ENCODE peak calls at places on chromosomes 5 and 9, in four cellular contexts. G is GM23248, R is tibial nerve, J is A673. K is an unnamed sample.

GRCh38 chr5:37771731-37772130 is 68.1 kb downstream of the GDNF start:
- DNase-seq in R (no peak), G (peak), J (no peak), K (no peak)

GRCh38 chr5:112918679-112919078 is 3.3 kb downstream of the REEP5 start:
- DNase-seq in J (no peak), R (no peak), G (no peak), K (no peak)

GRCh38 chr5:34639852-34640626 is 16.1 kb upstream of the RAI14 start:
- DNase-seq in J (no peak), R (no peak), G (peak), K (no peak)

GRCh38 chr5:159571501-159572244 is 241.4 kb upstream of the IL12B start:
- DNase-seq in R (no peak), G (no peak), J (no peak), K (no peak)

GRCh38 chr5:154221371-154221896 is 30.9 kb downstream of the GALNT10 start:
- DNase-seq in G (peak), J (peak), R (no peak), K (no peak)

GRCh38 chr5:139809331-139809810 is 13.8 kb downstream of the PSD2 start:
- DNase-seq in R (no peak), J (no peak), G (no peak), K (no peak)

GRCh38 chr9:115672477-115673316 is 480.9 kb upstream of the PAPPA start:
- DNase-seq in G (peak), J (peak), R (no peak), K (no peak)

GRCh38 chr9:8431505-8431904 is 631.9 kb upstream of the DMAC1 start:
- DNase-seq in J (no peak), G (no peak), R (no peak), K (no peak)

GRCh38 chr9:135565141-135565628 is 3.6 kb downstream of the PAEP start:
- DNase-seq in G (no peak), J (no peak), R (no peak), K (no peak)

GRCh38 chr5:111224561-111224989 is 391 bp downstream of the CAMK4 start:
- DNase-seq in G (no peak), J (no peak), R (no peak), K (no peak)

GRCh38 chr9:38039090-38039906 is 29.7 kb downstream of the SHB start:
- DNase-seq in R (no peak), G (peak), J (no peak), K (no peak)

GRCh38 chr5:16265141-16265540 is 85.5 kb upstream of the MARCHF11 start:
- DNase-seq in G (no peak), J (peak), R (no peak), K (no peak)

GRCh38 chr5:1801954-1802295 is 718 bp downstream of the NDUFS6 start:
- DNase-seq in J (no peak), R (no peak), G (peak), K (no peak)

GRCh38 chr9:127018935-127019334 is 103.5 kb downstream of the ANGPTL2 start:
- DNase-seq in R (no peak), J (no peak), G (peak), K (no peak)

GRCh38 chr9:129063061-129063460 is 17.9 kb upstream of the DOLPP1 start:
- DNase-seq in J (no peak), G (no peak), R (no peak), K (no peak)

GRCh38 chr5:119275146-119275872 is 80.5 kb upstream of the TNFAIP8 start:
- DNase-seq in J (no peak), G (peak), R (no peak), K (no peak)

GRCh38 chr5:148976569-148977321 is 86.1 kb downstream of the SH3TC2 start:
- DNase-seq in G (peak), J (no peak), R (no peak), K (no peak)

GRCh38 chr5:80406980-80407734 is 707 bp upstream of the ZFYVE16 start:
- DNase-seq in J (no peak), R (no peak), G (peak), K (peak)

GRCh38 chr5:100641833-100642232 is 106.7 kb downstream of the FAM174A start:
- DNase-seq in G (no peak), R (no peak), J (no peak), K (no peak)

GRCh38 chr9:36742264-36742663 is 169.6 kb downstream of the MELK start:
- DNase-seq in G (no peak), R (no peak), J (no peak), K (no peak)

GRCh38 chr5:132466453-132467291 is 23.9 kb downstream of the IRF1 start:
- DNase-seq in R (no peak), G (no peak), J (no peak), K (peak)

GRCh38 chr5:57776035-57776434 is 293.4 kb upstream of the ACTBL2 start:
- DNase-seq in G (no peak), R (no peak), J (no peak), K (no peak)

GRCh38 chr5:18325431-18325830 is 691.2 kb downstream of the TAF11L14 start:
- DNase-seq in R (no peak), J (no peak), G (no peak), K (no peak)

GRCh38 chr5:9523090-9523813 is 22.6 kb downstream of the SEMA5A start:
- DNase-seq in G (peak), R (no peak), J (no peak), K (no peak)

GRCh38 chr5:144276034-144276822 is 105.6 kb downstream of the KCTD16 start:
- DNase-seq in J (no peak), R (no peak), G (peak), K (no peak)

GRCh38 chr9:31677415-31677814 is 707.0 kb upstream of the ACO1 start:
- DNase-seq in G (no peak), R (no peak), J (no peak), K (no peak)

GRCh38 chr5:109739741-109740140 is 50.0 kb downstream of the MAN2A1 start:
- DNase-seq in R (no peak), J (no peak), G (peak), K (no peak)

GRCh38 chr5:152884006-152884405 is 478.9 kb upstream of the NMUR2 start:
- DNase-seq in J (no peak), G (no peak), R (no peak), K (no peak)

GRCh38 chr5:115578657-115579056 is 23.6 kb downstream of the TICAM2 start:
- DNase-seq in G (no peak), R (no peak), J (no peak), K (no peak)

GRCh38 chr9:89483592-89484474 is 14.1 kb downstream of the SEMA4D start:
- DNase-seq in R (no peak), J (no peak), G (no peak), K (no peak)

GRCh38 chr5:138953370-138954256 is 78.5 kb upstream of the LRRTM2 start:
- DNase-seq in R (peak), J (peak), G (peak), K (peak)

GRCh38 chr9:93891549-93892310 is 63.4 kb downstream of the BARX1 start:
- DNase-seq in G (no peak), R (no peak), J (no peak), K (no peak)

GRCh38 chr5:40223884-40224402 is 455.8 kb upstream of the PTGER4 start:
- DNase-seq in R (no peak), J (peak), G (peak), K (no peak)

GRCh38 chr5:86880785-86881492 is 263.2 kb downstream of the COX7C start:
- DNase-seq in R (no peak), G (peak), J (peak), K (no peak)

GRCh38 chr5:180161420-180162303 is 47.3 kb downstream of the RASGEF1C start:
- DNase-seq in G (no peak), J (no peak), R (no peak), K (no peak)

GRCh38 chr5:122699226-122699625 is 75.7 kb upstream of the SNX2 start:
- DNase-seq in J (no peak), R (no peak), G (peak), K (no peak)

GRCh38 chr5:177100714-177101121 is 14.0 kb downstream of the FGFR4 start:
- DNase-seq in R (no peak), G (peak), J (no peak), K (no peak)

GRCh38 chr9:112327718-112328450 is 5.5 kb downstream of the PTBP3 start:
- DNase-seq in J (no peak), R (no peak), G (peak), K (no peak)

GRCh38 chr5:150777685-150778084 is 872 bp upstream of the SMIM3 start:
- DNase-seq in G (peak), R (no peak), J (no peak), K (no peak)
- H3K4me3 ChIP-seq in G (peak), R (no peak), J (no peak), K (peak)

GRCh38 chr5:76326559-76327351 is 76.3 kb upstream of the IQGAP2 start:
- DNase-seq in G (no peak), R (no peak), J (peak), K (no peak)
- H3K4me3 ChIP-seq in G (no peak), R (no peak), J (no peak), K (no peak)

DNA sequence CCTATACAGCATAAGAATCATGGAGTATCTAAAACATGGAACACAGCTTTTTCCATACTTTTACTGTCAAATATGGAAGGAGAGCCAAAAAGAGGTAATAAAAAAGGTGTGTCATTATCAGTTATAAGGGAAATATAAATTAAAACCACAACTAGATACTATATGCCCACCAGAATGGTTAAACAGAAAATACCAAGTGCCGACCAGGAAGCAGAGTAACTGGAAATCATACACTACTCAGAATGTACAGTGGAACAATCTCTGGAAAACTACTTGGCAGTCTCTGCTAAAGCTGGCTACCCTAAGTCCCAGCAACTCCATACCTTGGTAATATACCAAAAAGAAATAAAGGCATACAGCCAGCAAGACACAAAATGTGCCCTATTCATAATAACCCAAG is 2.4 kb downstream of the PAIP1 start:
- DNase-seq in J (no peak), R (no peak), G (no peak), K (no peak)
- H3K4me3 ChIP-seq in J (peak), R (no peak), G (peak), K (peak)

DNA sequence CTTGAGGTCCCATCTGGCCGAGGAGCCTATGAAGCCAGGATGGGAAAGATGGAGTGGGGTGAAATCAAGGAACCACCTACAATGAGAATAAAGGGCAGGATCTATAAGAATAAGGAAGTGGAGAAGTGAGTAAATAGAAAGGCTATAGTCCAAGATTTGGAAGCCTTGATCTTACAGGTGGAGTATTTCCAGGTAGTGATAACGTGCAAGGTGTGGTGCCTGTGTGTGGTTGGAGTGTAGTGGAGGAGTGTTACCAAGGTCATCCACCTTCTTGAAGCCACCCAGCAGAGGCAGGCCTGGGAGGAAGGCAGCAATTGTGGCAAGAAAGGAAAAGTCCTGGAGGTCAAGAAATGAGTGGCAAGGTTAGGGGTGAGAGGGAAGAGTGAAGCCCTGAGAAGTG is 72.9 kb downstream of the IQGAP2 start:
- DNase-seq in R (no peak), J (no peak), G (no peak), K (no peak)
- H3K4me3 ChIP-seq in R (no peak), J (no peak), G (no peak), K (no peak)

DNA sequence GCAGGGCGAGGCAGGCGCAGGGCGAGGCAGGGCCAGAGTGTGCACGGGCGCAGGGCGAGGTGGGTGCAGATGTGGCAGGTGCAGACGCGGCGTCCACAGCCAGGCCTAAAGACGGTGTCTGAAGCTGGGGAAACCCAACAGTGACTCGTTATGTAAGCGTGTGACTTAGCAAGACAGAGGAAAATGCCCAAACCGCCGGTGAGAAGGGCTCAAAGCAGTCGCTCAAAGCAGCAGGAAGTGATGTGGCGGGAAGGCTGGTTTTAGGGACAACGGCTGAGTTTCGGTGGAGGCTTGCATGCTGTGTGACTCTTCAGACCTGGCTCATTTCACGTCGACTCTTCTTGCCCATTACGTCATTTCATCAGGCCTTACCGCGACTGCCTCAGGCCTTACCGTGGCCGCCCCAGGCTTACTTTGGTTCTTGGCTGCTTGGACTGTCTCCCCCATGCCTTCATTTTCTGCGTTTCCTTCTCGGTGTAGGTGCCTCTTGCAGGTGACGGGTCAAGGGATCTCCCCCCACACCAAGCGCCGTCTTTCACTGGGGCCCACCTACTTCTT is 50.5 kb upstream of the EXOC3 start:
- DNase-seq in G (peak), R (no peak), J (peak), K (no peak)
- H3K4me3 ChIP-seq in G (no peak), R (no peak), J (no peak), K (no peak)

GRCh38 chr5:7850241-7850532 is 746 bp downstream of the CFAP90 start:
- DNase-seq in R (no peak), J (no peak), G (no peak), K (no peak)
- H3K4me3 ChIP-seq in R (peak), J (peak), G (no peak), K (peak)

DNA sequence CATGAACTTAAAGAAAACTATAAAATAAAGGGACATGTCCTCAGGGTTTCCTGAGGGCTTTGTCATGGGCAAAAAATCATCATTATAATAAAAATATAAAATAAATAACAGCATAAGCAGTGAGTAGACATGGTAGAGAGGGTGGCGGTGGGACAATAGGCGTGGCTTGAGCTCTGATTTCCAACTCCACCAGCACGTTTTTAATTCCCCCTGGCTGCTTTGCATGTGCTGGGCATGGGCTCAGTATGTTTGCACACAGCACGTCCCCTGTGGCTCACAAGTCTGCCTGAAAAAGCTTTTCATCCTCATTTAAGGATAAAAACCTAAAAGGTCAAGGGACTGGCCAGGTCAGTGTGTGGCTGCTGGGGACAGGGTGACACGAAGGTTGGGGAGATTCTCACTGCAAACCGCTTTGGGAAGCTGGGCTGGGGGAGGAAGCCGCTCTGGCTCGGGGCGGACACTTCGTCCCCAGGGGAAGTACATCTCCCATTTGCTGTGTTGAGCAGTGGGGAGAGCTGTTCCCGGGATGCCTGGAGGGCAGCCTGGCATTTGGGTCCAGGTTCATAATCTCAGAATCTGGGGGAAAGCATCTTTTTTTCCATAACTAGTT is 32.6 kb downstream of the NKX2-5 start:
- DNase-seq in R (no peak), G (no peak), J (no peak), K (no peak)
- H3K4me3 ChIP-seq in R (no peak), G (no peak), J (no peak), K (no peak)

DNA sequence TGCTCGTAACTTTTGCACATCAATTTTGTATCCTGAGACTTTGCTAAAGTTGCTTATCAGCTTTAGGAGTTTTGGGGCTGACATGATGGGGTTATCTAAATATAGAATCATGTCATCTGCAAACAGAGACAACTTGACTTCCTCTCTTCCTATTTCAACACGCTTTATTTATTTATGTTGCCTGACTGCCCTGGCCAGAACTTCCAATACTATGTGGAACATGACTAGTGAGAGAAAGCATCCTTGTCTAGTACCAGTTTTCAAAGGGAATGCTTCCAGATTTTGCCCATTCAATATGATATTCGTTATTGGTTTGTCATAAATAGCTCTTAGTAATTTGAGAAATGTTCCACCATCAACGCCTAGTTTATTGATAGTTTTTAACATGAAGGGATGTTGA is 65.4 kb upstream of the CDH12 start:
- DNase-seq in G (no peak), R (no peak), J (no peak), K (no peak)
- H3K4me3 ChIP-seq in G (no peak), R (no peak), J (no peak), K (no peak)

DNA sequence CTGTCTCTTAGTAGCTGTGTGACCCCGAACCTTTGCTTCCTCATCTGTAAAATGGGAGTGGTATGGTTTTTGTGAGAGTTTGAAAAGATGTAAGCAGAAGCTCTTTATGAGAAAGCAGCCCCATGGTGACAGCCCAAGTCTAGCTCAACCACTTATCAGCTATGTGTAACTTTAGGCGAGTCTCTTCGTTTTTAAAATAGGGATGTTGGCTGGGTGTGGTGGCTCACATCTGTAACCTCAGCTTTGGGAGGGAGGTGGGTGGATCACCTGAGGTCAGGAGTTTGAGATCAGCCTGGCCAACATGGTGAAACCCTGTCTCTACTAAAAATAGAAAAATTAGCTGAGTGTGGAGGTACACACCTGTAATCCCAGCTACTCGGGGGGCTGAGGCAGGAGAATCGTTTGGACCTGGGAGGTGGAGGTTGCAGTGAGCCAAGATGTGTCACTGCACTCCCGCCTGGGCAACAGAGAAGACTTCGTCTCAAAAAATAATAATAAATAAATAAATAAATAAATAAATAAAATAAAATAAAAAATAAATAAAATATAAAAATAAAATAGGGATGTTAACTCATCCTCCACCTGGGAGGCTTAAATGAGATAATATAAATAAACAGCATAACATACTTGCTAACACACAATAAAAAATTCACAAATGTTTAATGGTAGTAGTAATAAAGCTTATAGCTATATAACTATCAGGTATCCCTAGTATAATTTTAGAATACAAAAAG is 71.7 kb downstream of the APBA1 start:
- DNase-seq in J (no peak), G (no peak), R (no peak), K (no peak)
- H3K4me3 ChIP-seq in J (no peak), G (no peak), R (no peak), K (no peak)

GRCh38 chr5:172280937-172281336 is 2.6 kb downstream of the UBTD2 start:
- DNase-seq in R (no peak), G (peak), J (peak), K (no peak)
- H3K4me3 ChIP-seq in R (no peak), G (peak), J (peak), K (no peak)